ENCODE peak calls at places on chromosomes 4 and X, in eight cellular contexts. One of them, this sample, is unnamed.
A peak's percentile ranks its signal among the peaks of the same experiment; 100 is the strongest.

GRCh38 chrX:40009462-40009851 is 88.3 kb downstream of the BCOR start:
- DNase-seq in AG04449: no peak
- DNase-seq in choroid plexus epithelial cell: peak; percentile 24
- DNase-seq in cardiac muscle cell: no peak
- DNase-seq in A549: no peak
- DNase-seq in lung: no peak
- DNase-seq in neural progenitor cell: peak; percentile 75
- DNase-seq in progenitor cell of endocrine pancreas: no peak
- DNase-seq in this sample: no peak

GRCh38 chr4:77599378-77599777 is 6.2 kb upstream of the CXCL13 start:
- DNase-seq in cardiac muscle cell: peak; percentile 68
- DNase-seq in neural progenitor cell: peak; percentile 34
- DNase-seq in lung: no peak
- DNase-seq in choroid plexus epithelial cell: peak; percentile 78
- DNase-seq in AG04449: no peak
- DNase-seq in A549: peak; percentile 15
- DNase-seq in progenitor cell of endocrine pancreas: no peak
- DNase-seq in this sample: peak; percentile 51

GRCh38 chr4:2794707-2795557 is 2.0 kb downstream of the SH3BP2 start:
- DNase-seq in AG04449: no peak
- DNase-seq in progenitor cell of endocrine pancreas: no peak
- DNase-seq in lung: peak; percentile 68
- DNase-seq in choroid plexus epithelial cell: peak; percentile 79
- DNase-seq in neural progenitor cell: peak; percentile 1
- DNase-seq in cardiac muscle cell: peak; percentile 92
- DNase-seq in A549: no peak
- DNase-seq in this sample: no peak

GRCh38 chrX:70196961-70197805 is 19.9 kb downstream of the DGAT2L6 start:
- DNase-seq in AG04449: no peak
- DNase-seq in choroid plexus epithelial cell: peak; percentile 73
- DNase-seq in progenitor cell of endocrine pancreas: peak; percentile 20
- DNase-seq in A549: peak; percentile 42
- DNase-seq in cardiac muscle cell: peak; percentile 61
- DNase-seq in neural progenitor cell: peak; percentile 65
- DNase-seq in lung: peak; percentile 52
- DNase-seq in this sample: peak; percentile 75

GRCh38 chr4:10629394-10629793 is 55.2 kb downstream of the CLNK start:
- DNase-seq in lung: no peak
- DNase-seq in cardiac muscle cell: no peak
- DNase-seq in progenitor cell of endocrine pancreas: no peak
- DNase-seq in choroid plexus epithelial cell: no peak
- DNase-seq in AG04449: no peak
- DNase-seq in neural progenitor cell: no peak
- DNase-seq in A549: no peak
- DNase-seq in this sample: no peak

GRCh38 chr4:26619784-26620183 is 35.9 kb downstream of the TBC1D19 start:
- DNase-seq in cardiac muscle cell: peak; percentile 4
- DNase-seq in progenitor cell of endocrine pancreas: no peak
- DNase-seq in AG04449: peak; percentile 16
- DNase-seq in choroid plexus epithelial cell: peak; percentile 70
- DNase-seq in A549: no peak
- DNase-seq in neural progenitor cell: no peak
- DNase-seq in lung: no peak
- DNase-seq in this sample: no peak

GRCh38 chr4:168811793-168812651 is 198.0 kb downstream of the CBR4 start:
- DNase-seq in cardiac muscle cell: peak; percentile 71
- DNase-seq in A549: no peak
- DNase-seq in AG04449: no peak
- DNase-seq in choroid plexus epithelial cell: peak; percentile 89
- DNase-seq in progenitor cell of endocrine pancreas: no peak
- DNase-seq in neural progenitor cell: no peak
- DNase-seq in lung: no peak
- DNase-seq in this sample: no peak

GRCh38 chrX:7235071-7235470 is 87.1 kb upstream of the PUDP start:
- DNase-seq in choroid plexus epithelial cell: no peak
- DNase-seq in AG04449: no peak
- DNase-seq in lung: no peak
- DNase-seq in cardiac muscle cell: no peak
- DNase-seq in neural progenitor cell: no peak
- DNase-seq in progenitor cell of endocrine pancreas: no peak
- DNase-seq in A549: no peak
- DNase-seq in this sample: no peak

GRCh38 chr4:174036563-174036962 is 246.9 kb downstream of the FBXO8 start:
- DNase-seq in cardiac muscle cell: no peak
- DNase-seq in choroid plexus epithelial cell: no peak
- DNase-seq in AG04449: no peak
- DNase-seq in A549: no peak
- DNase-seq in lung: no peak
- DNase-seq in progenitor cell of endocrine pancreas: no peak
- DNase-seq in neural progenitor cell: no peak
- DNase-seq in this sample: no peak

GRCh38 chr4:52939739-52940138 is 77.6 kb downstream of the RASL11B start:
- DNase-seq in A549: no peak
- DNase-seq in lung: no peak
- DNase-seq in progenitor cell of endocrine pancreas: no peak
- DNase-seq in cardiac muscle cell: no peak
- DNase-seq in AG04449: no peak
- DNase-seq in neural progenitor cell: no peak
- DNase-seq in choroid plexus epithelial cell: no peak
- DNase-seq in this sample: no peak

GRCh38 chrX:129553619-129554288 is 13.7 kb downstream of the OCRL start:
- DNase-seq in cardiac muscle cell: no peak
- DNase-seq in AG04449: no peak
- DNase-seq in progenitor cell of endocrine pancreas: no peak
- DNase-seq in A549: no peak
- DNase-seq in lung: no peak
- DNase-seq in choroid plexus epithelial cell: no peak
- DNase-seq in neural progenitor cell: no peak
- DNase-seq in this sample: no peak

GRCh38 chrX:10015711-10016515 is 48.8 kb downstream of the CLDN34 start:
- DNase-seq in cardiac muscle cell: peak; percentile 42
- DNase-seq in lung: no peak
- DNase-seq in choroid plexus epithelial cell: no peak
- DNase-seq in AG04449: no peak
- DNase-seq in A549: no peak
- DNase-seq in progenitor cell of endocrine pancreas: peak; percentile 12
- DNase-seq in neural progenitor cell: peak; percentile 65
- DNase-seq in this sample: peak; percentile 39

GRCh38 chr4:160020804-160021203 is 917.9 kb downstream of the RAPGEF2 start:
- DNase-seq in choroid plexus epithelial cell: no peak
- DNase-seq in A549: no peak
- DNase-seq in cardiac muscle cell: no peak
- DNase-seq in lung: no peak
- DNase-seq in progenitor cell of endocrine pancreas: no peak
- DNase-seq in AG04449: no peak
- DNase-seq in neural progenitor cell: no peak
- DNase-seq in this sample: no peak

GRCh38 chr4:76993787-76994641 is 44.5 kb downstream of the SEPTIN11 start:
- DNase-seq in A549: no peak
- DNase-seq in neural progenitor cell: no peak
- DNase-seq in progenitor cell of endocrine pancreas: no peak
- DNase-seq in choroid plexus epithelial cell: no peak
- DNase-seq in lung: no peak
- DNase-seq in AG04449: no peak
- DNase-seq in cardiac muscle cell: no peak
- DNase-seq in this sample: no peak

GRCh38 chr4:76953956-76954355 is 4.4 kb downstream of the SEPTIN11 start:
- DNase-seq in cardiac muscle cell: no peak
- DNase-seq in choroid plexus epithelial cell: no peak
- DNase-seq in lung: no peak
- DNase-seq in A549: no peak
- DNase-seq in neural progenitor cell: no peak
- DNase-seq in AG04449: no peak
- DNase-seq in progenitor cell of endocrine pancreas: no peak
- DNase-seq in this sample: no peak

GRCh38 chr4:142563682-142564291 is 282.3 kb downstream of the INPP4B start:
- DNase-seq in neural progenitor cell: no peak
- DNase-seq in choroid plexus epithelial cell: peak; percentile 39
- DNase-seq in AG04449: no peak
- DNase-seq in lung: no peak
- DNase-seq in cardiac muscle cell: no peak
- DNase-seq in progenitor cell of endocrine pancreas: no peak
- DNase-seq in A549: no peak
- DNase-seq in this sample: peak; percentile 74

GRCh38 chr4:103002551-103002950 is 17.0 kb downstream of the SLC9B1 start:
- DNase-seq in lung: no peak
- DNase-seq in AG04449: no peak
- DNase-seq in choroid plexus epithelial cell: peak; percentile 52
- DNase-seq in A549: no peak
- DNase-seq in neural progenitor cell: peak; percentile 4
- DNase-seq in cardiac muscle cell: peak; percentile 39
- DNase-seq in progenitor cell of endocrine pancreas: no peak
- DNase-seq in this sample: no peak

GRCh38 chr4:128410037-128410436 is 122.4 kb upstream of the PGRMC2 start:
- DNase-seq in neural progenitor cell: no peak
- DNase-seq in progenitor cell of endocrine pancreas: no peak
- DNase-seq in A549: no peak
- DNase-seq in AG04449: no peak
- DNase-seq in lung: no peak
- DNase-seq in choroid plexus epithelial cell: no peak
- DNase-seq in cardiac muscle cell: no peak
- DNase-seq in this sample: no peak
- TF ChIP-seq CTCF in neural progenitor cell: no peak
- TF ChIP-seq CTCF in progenitor cell of endocrine pancreas: no peak
- TF ChIP-seq CTCF in A549: no peak
- TF ChIP-seq CTCF in AG04449: no peak
- TF ChIP-seq CTCF in lung: no peak
- TF ChIP-seq CTCF in choroid plexus epithelial cell: no peak
- TF ChIP-seq CTCF in cardiac muscle cell: no peak
- TF ChIP-seq CTCF in this sample: no peak

DNA sequence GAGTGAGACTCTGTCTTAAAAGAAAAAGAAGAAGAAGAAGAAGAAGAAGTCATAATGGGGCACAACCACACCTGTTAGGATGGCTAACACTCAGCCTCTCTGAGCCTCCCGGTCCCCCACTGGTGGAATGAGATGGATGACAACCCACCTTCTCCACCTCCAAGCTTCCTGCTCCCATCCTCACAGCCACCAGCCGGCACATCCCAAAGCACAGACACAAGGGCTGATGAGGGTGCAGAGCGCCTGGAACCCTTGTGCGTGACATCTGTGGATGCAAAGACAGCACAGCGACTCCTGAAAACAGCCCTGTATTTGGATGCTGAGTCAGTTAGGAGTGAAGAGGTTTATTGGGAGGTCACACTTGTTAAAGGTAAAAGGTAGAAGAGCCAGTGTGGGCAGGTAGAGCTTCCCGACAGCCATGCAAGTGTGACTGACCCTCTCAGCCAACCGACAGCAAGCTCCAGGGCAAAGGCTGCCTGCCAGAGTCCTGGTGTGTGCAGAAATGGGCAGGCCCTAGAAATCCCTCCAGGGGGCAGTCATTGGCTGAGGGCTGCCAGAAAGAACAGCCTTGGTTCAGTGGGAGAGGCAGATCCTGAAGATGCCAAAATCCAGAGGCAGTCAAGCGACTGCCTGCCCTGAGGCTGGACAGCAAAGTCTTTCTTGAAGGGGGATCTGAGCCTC is 26.6 kb upstream of the MAN2B2 start:
- DNase-seq in neural progenitor cell: peak; percentile 81
- DNase-seq in cardiac muscle cell: peak; percentile 68
- DNase-seq in progenitor cell of endocrine pancreas: no peak
- DNase-seq in lung: no peak
- DNase-seq in AG04449: no peak
- DNase-seq in choroid plexus epithelial cell: peak; percentile 72
- DNase-seq in A549: peak; percentile 30
- DNase-seq in this sample: peak; percentile 69
- TF ChIP-seq CTCF in neural progenitor cell: peak; percentile 62
- TF ChIP-seq CTCF in cardiac muscle cell: peak; percentile 61
- TF ChIP-seq CTCF in progenitor cell of endocrine pancreas: peak; percentile 45
- TF ChIP-seq CTCF in lung: no peak
- TF ChIP-seq CTCF in AG04449: peak; percentile 49
- TF ChIP-seq CTCF in choroid plexus epithelial cell: peak; percentile 67
- TF ChIP-seq CTCF in A549: no peak
- TF ChIP-seq CTCF in this sample: peak; percentile 32

GRCh38 chr4:8342651-8343050 is 73.1 kb downstream of the HTRA3 start:
- DNase-seq in progenitor cell of endocrine pancreas: no peak
- DNase-seq in AG04449: no peak
- DNase-seq in choroid plexus epithelial cell: no peak
- DNase-seq in cardiac muscle cell: no peak
- DNase-seq in lung: no peak
- DNase-seq in A549: no peak
- DNase-seq in neural progenitor cell: peak; percentile 62
- DNase-seq in this sample: no peak
- TF ChIP-seq CTCF in progenitor cell of endocrine pancreas: peak; percentile 12
- TF ChIP-seq CTCF in AG04449: peak; percentile 20
- TF ChIP-seq CTCF in choroid plexus epithelial cell: peak; percentile 32
- TF ChIP-seq CTCF in cardiac muscle cell: no peak
- TF ChIP-seq CTCF in lung: no peak
- TF ChIP-seq CTCF in A549: no peak
- TF ChIP-seq CTCF in neural progenitor cell: peak; percentile 59
- TF ChIP-seq CTCF in this sample: no peak

DNA sequence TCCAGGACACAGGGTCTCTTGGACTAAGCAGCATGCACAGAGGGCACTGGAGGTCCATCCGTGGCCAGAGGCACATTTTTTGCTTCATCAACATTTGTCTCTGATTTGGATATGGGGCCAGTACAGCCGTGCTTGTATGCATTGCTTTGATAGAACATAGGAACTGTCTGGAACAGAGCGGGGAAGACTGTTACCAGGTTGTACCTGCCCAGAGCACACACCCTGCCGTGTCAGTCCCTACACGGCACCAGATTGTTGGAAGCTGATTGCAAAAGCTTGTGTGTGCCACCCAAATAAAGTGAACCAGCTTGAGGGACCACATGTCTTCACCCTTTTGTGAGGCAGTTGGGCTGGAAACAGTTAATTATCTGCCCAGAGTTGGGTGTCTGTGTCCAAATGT is 21.0 kb downstream of the KLF3 start:
- DNase-seq in lung: no peak
- DNase-seq in progenitor cell of endocrine pancreas: no peak
- DNase-seq in cardiac muscle cell: no peak
- DNase-seq in choroid plexus epithelial cell: no peak
- DNase-seq in AG04449: no peak
- DNase-seq in A549: no peak
- DNase-seq in neural progenitor cell: no peak
- DNase-seq in this sample: no peak
- TF ChIP-seq CTCF in lung: no peak
- TF ChIP-seq CTCF in progenitor cell of endocrine pancreas: no peak
- TF ChIP-seq CTCF in cardiac muscle cell: no peak
- TF ChIP-seq CTCF in choroid plexus epithelial cell: no peak
- TF ChIP-seq CTCF in AG04449: no peak
- TF ChIP-seq CTCF in A549: no peak
- TF ChIP-seq CTCF in neural progenitor cell: no peak
- TF ChIP-seq CTCF in this sample: no peak

GRCh38 chrX:140091276-140091886 is 126.1 kb upstream of the CXorf66 start:
- DNase-seq in lung: no peak
- DNase-seq in neural progenitor cell: peak; percentile 67
- DNase-seq in choroid plexus epithelial cell: no peak
- DNase-seq in cardiac muscle cell: peak; percentile 12
- DNase-seq in A549: peak; percentile 1
- DNase-seq in AG04449: no peak
- DNase-seq in progenitor cell of endocrine pancreas: peak; percentile 42
- DNase-seq in this sample: no peak
- TF ChIP-seq CTCF in lung: no peak
- TF ChIP-seq CTCF in neural progenitor cell: peak; percentile 28
- TF ChIP-seq CTCF in choroid plexus epithelial cell: no peak
- TF ChIP-seq CTCF in cardiac muscle cell: no peak
- TF ChIP-seq CTCF in A549: peak; percentile 14
- TF ChIP-seq CTCF in AG04449: no peak
- TF ChIP-seq CTCF in progenitor cell of endocrine pancreas: peak; percentile 51
- TF ChIP-seq CTCF in this sample: no peak